ENCODE peak calls at places on chromosomes 7 and 10, in four cellular contexts. One of them, this sample, is unnamed.

GRCh38 chr10:6062101-6062771 is at the start of gene IL2RA:
- DNase-seq in astrocyte of the cerebellum: no peak
- DNase-seq in AG09319: no peak
- DNase-seq in memory B cell: peak
- DNase-seq in this sample: no peak

GRCh38 chr7:17407229-17407628 is 108.8 kb downstream of the AHR start:
- DNase-seq in astrocyte of the cerebellum: no peak
- DNase-seq in AG09319: no peak
- DNase-seq in memory B cell: no peak
- DNase-seq in this sample: no peak

GRCh38 chr7:37027557-37028341 is 303.5 kb upstream of the AOAH start:
- DNase-seq in astrocyte of the cerebellum: no peak
- DNase-seq in AG09319: no peak
- DNase-seq in memory B cell: no peak
- DNase-seq in this sample: no peak

GRCh38 chr10:112137381-112137987 is 46.1 kb downstream of the GPAM start:
- DNase-seq in astrocyte of the cerebellum: peak
- DNase-seq in AG09319: peak
- DNase-seq in memory B cell: peak
- DNase-seq in this sample: peak

GRCh38 chr10:119283387-119283786 is 76.0 kb downstream of the GRK5 start:
- DNase-seq in astrocyte of the cerebellum: no peak
- DNase-seq in AG09319: no peak
- DNase-seq in memory B cell: no peak
- DNase-seq in this sample: no peak

GRCh38 chr10:25725917-25726716 is 207.9 kb upstream of the MYO3A start:
- DNase-seq in astrocyte of the cerebellum: peak
- DNase-seq in AG09319: peak
- DNase-seq in memory B cell: peak
- DNase-seq in this sample: peak

GRCh38 chr10:34651796-34652195 is 163.3 kb downstream of the PARD3 start:
- DNase-seq in astrocyte of the cerebellum: no peak
- DNase-seq in AG09319: no peak
- DNase-seq in memory B cell: no peak
- DNase-seq in this sample: no peak

GRCh38 chr10:64430690-64431323 is 909.6 kb downstream of the REEP3 start:
- DNase-seq in astrocyte of the cerebellum: no peak
- DNase-seq in AG09319: no peak
- DNase-seq in memory B cell: no peak
- DNase-seq in this sample: no peak

GRCh38 chr10:18414061-18414460 is 237.3 kb downstream of the NSUN6 start:
- DNase-seq in astrocyte of the cerebellum: no peak
- DNase-seq in AG09319: no peak
- DNase-seq in memory B cell: no peak
- DNase-seq in this sample: no peak

GRCh38 chr7:37211097-37211496 is 237.6 kb downstream of the ELMO1 start:
- DNase-seq in astrocyte of the cerebellum: peak
- DNase-seq in AG09319: peak
- DNase-seq in memory B cell: no peak
- DNase-seq in this sample: no peak

GRCh38 chr7:44615149-44615611 is 8.8 kb downstream of the OGDH start:
- DNase-seq in astrocyte of the cerebellum: no peak
- DNase-seq in AG09319: no peak
- DNase-seq in memory B cell: no peak
- DNase-seq in this sample: no peak

GRCh38 chr10:81027223-81027622 is 489.5 kb downstream of the SH2D4B start:
- DNase-seq in astrocyte of the cerebellum: no peak
- DNase-seq in AG09319: no peak
- DNase-seq in memory B cell: no peak
- DNase-seq in this sample: no peak